ENCODE peak calls at places on chromosomes 11 and 22, in five cellular contexts. O, K, B, N and P are unnamed samples.

GRCh38 chr22:40345801-40346177 is 511 bp upstream of the ADSL start:
- DNase-seq in O (peak), N (no peak), K (peak), B (peak), P (no peak)

GRCh38 chr11:3120071-3120792 is 44.9 kb downstream of the OSBPL5 start:
- DNase-seq in N (no peak), B (peak), K (peak), O (peak), P (no peak)

GRCh38 chr22:28299760-28300159 is 379.9 kb downstream of the TTC28 start:
- DNase-seq in N (no peak), K (no peak), B (no peak), O (no peak), P (no peak)

GRCh38 chr22:47854226-47854625 is 1091.8 kb downstream of the TBC1D22A start:
- DNase-seq in N (no peak), O (no peak), B (no peak), K (no peak), P (no peak)

GRCh38 chr11:19650929-19651487 is 61.6 kb upstream of the NAV2 start:
- DNase-seq in N (no peak), K (no peak), B (no peak), O (no peak), P (no peak)

GRCh38 chr11:74123008-74123448 is 47.8 kb downstream of the C2CD3 start:
- DNase-seq in O (no peak), K (no peak), N (no peak), B (no peak), P (no peak)

GRCh38 chr11:65424200-65425104 is 1.9 kb downstream of the NEAT1 start:
- DNase-seq in K (no peak), O (no peak), N (no peak), B (peak), P (peak)

GRCh38 chr22:45069925-45070324 is 60.1 kb upstream of the PHF21B start:
- DNase-seq in O (no peak), K (no peak), B (no peak), N (no peak), P (no peak)

GRCh38 chr11:116714902-116715301 is 57.9 kb downstream of the BUD13 start:
- DNase-seq in K (no peak), B (no peak), O (no peak), N (no peak), P (no peak)

GRCh38 chr22:45084400-45084920 is 74.7 kb upstream of the PHF21B start:
- DNase-seq in O (no peak), N (no peak), B (no peak), K (no peak), P (no peak)

GRCh38 chr11:31882951-31883392 is 71.8 kb upstream of the PAX6 start:
- DNase-seq in K (no peak), O (no peak), N (no peak), B (no peak), P (peak)

GRCh38 chr11:45219411-45219810 is 66.7 kb downstream of the SYT13 start:
- DNase-seq in N (no peak), B (no peak), K (peak), O (no peak), P (no peak)

GRCh38 chr22:30572840-30573593 is 1.4 kb downstream of the GAL3ST1 start:
- DNase-seq in K (no peak), O (no peak), B (peak), N (no peak), P (no peak)

GRCh38 chr22:29859976-29860766 is 22.1 kb upstream of the ASCC2 start:
- DNase-seq in B (no peak), N (no peak), K (no peak), O (no peak), P (no peak)

GRCh38 chr22:18071968-18072310 is 5.9 kb upstream of the PEX26 start:
- DNase-seq in N (no peak), B (no peak), K (no peak), O (no peak), P (no peak)

GRCh38 chr22:35099883-35100282 is 33.9 kb downstream of the ISX start:
- DNase-seq in B (no peak), K (no peak), N (no peak), O (no peak), P (no peak)

GRCh38 chr11:64622681-64623080 is 31.7 kb downstream of the SLC22A12 start:
- DNase-seq in K (no peak), N (no peak), O (no peak), B (no peak), P (no peak)

GRCh38 chr22:25167834-25168601 is 31.6 kb upstream of the CRYBB3 start:
- DNase-seq in O (no peak), B (no peak), K (peak), N (no peak), P (no peak)

GRCh38 chr11:92948116-92948515 is 21.3 kb upstream of the MTNR1B start:
- DNase-seq in N (no peak), O (no peak), K (no peak), B (peak), P (no peak)

GRCh38 chr11:80156062-80156461 is 715.2 kb upstream of the TENM4 start:
- DNase-seq in K (no peak), N (no peak), O (no peak), B (no peak), P (no peak)

GRCh38 chr11:118907051-118907748 is 18.5 kb downstream of the BCL9L start:
- DNase-seq in N (no peak), O (peak), K (peak), B (peak), P (peak)

GRCh38 chr11:93131709-93132108 is 66.1 kb downstream of the SLC36A4 start:
- DNase-seq in B (no peak), K (no peak), O (no peak), N (no peak), P (no peak)

GRCh38 chr11:898160-898517 is 12.5 kb downstream of the CHID1 start:
- DNase-seq in N (no peak), O (peak), K (no peak), B (no peak), P (no peak)

GRCh38 chr11:62061356-62062222 is 62.2 kb upstream of the INCENP start:
- DNase-seq in O (no peak), B (no peak), N (no peak), K (no peak), P (no peak)

GRCh38 chr22:43227231-43227630 is 40.3 kb upstream of the TTLL12 start:
- DNase-seq in O (no peak), N (no peak), K (no peak), B (no peak), P (no peak)

GRCh38 chr11:41431784-41432183 is 27.7 kb downstream of the LRRC4C start:
- DNase-seq in K (no peak), O (peak), N (no peak), B (no peak), P (no peak)

GRCh38 chr11:17812286-17813187 is 78.0 kb downstream of the KCNC1 start:
- DNase-seq in B (peak), K (no peak), O (no peak), N (no peak), P (no peak)

GRCh38 chr22:44862981-44863860 is 110.8 kb downstream of the ARHGAP8 start:
- DNase-seq in K (peak), O (peak), N (no peak), B (no peak), P (no peak)

GRCh38 chr11:76793391-76793811 is 10.2 kb downstream of the TSKU start:
- DNase-seq in N (no peak), O (no peak), B (no peak), K (no peak), P (no peak)

GRCh38 chr11:66466225-66467033 is at the start of gene PELI3:
- DNase-seq in K (peak), N (no peak), B (peak), O (peak), P (peak)

GRCh38 chr11:66467756-66468155 is 1.1 kb downstream of the PELI3 start:
- DNase-seq in O (no peak), B (peak), K (no peak), N (no peak), P (no peak)

GRCh38 chr11:66465371-66466224 is 1.1 kb upstream of the PELI3 start:
- DNase-seq in N (no peak), B (no peak), K (no peak), O (no peak), P (no peak)

GRCh38 chr11:66468691-66469090 is 2.0 kb downstream of the PELI3 start:
- DNase-seq in K (no peak), O (no peak), N (no peak), B (no peak), P (no peak)

GRCh38 chr11:66467034-66467659 is 442 bp downstream of the PELI3 start:
- DNase-seq in N (no peak), B (peak), O (peak), K (peak), P (no peak)
- TF ChIP-seq CTCF in N (peak), B (peak), O (no peak), K (peak), P (peak)

GRCh38 chr22:31730344-31730711 is 19.6 kb downstream of the PRR14L start:
- DNase-seq in N (no peak), B (no peak), K (no peak), O (no peak), P (no peak)
- TF ChIP-seq CTCF in N (no peak), B (no peak), K (no peak), O (no peak), P (no peak)

GRCh38 chr11:72544589-72544988 is 110.3 kb upstream of the CLPB start:
- DNase-seq in B (no peak), O (no peak), N (no peak), K (no peak), P (no peak)

GRCh38 chr11:72541224-72541974 is 107.1 kb upstream of the CLPB start:
- DNase-seq in O (no peak), N (no peak), K (no peak), B (no peak), P (no peak)

GRCh38 chr11:72548481-72548880 is 114.2 kb upstream of the CLPB start:
- DNase-seq in N (no peak), B (no peak), K (no peak), O (no peak), P (no peak)

DNA sequence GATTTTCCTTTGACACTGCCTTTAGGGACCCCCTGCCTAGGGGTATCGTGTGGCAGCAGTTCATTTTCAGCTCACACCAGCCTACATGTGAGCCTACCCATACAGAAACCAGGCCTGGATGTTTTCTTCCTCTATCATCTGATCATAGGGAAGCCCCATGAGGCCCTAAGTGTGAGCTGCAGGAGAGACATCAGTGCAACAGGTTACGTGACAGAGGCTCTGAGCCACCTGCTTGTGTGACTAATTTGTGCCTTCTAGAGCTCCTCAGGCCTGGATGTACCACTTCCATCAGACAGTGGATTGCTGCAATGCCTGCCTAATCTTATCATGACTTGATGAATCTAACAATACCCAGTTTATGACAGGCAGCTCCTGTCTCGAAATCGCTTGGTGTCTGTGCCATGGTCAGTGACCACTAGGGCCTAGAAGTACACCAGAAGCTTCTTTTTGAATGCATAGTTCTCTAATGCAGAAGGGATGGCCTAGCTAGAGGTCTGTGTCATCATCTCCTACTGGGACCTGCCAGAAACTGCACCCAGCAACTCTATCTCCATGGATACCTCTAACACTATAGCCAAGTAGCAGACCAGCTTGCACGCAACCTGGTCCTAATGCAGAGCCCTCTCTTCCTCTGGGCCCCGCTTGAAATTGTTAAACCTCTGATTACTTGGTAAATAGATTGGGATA is 109.7 kb upstream of the CLPB start:
- DNase-seq in N (no peak), O (no peak), K (no peak), B (no peak), P (no peak)
- TF ChIP-seq CTCF in N (no peak), O (no peak), K (no peak), B (no peak), P (no peak)

GRCh38 chr11:107123022-107123421 is 104.7 kb upstream of the GUCY1A2 start:
- DNase-seq in O (no peak), N (no peak), K (no peak), B (no peak), P (no peak)
- TF ChIP-seq CTCF in O (no peak), N (no peak), K (no peak), B (no peak), P (no peak)

DNA sequence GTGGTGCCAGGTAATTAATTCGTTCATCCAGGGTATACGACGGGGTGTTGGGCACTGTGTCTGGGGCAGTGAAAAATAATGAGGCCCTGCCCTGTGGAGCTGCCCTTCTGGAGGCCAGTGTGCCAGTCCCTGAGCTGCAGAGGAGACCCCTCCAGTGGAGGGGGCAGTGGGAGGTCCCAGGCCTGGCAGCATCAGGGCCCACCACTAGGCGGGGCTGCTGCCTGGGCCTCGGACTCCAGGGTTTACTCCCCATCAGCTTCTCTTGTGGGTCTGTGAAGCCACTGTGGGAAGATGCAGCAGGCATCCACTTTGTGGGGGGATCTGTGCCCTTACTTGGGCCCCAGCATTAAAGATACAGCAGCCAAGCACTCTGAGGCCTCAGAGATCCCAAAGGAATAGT is 17.4 kb upstream of the TMPRSS6 start:
- DNase-seq in B (no peak), K (no peak), N (no peak), O (peak), P (no peak)
- TF ChIP-seq CTCF in B (no peak), K (no peak), N (no peak), O (peak), P (peak)

GRCh38 chr11:131666617-131667016 is 296.2 kb downstream of the NTM start:
- DNase-seq in O (no peak), N (no peak), B (no peak), K (no peak), P (no peak)

GRCh38 chr11:131670876-131671275 is 300.5 kb downstream of the NTM start:
- DNase-seq in O (no peak), K (no peak), B (no peak), N (no peak), P (no peak)

GRCh38 chr11:131671320-131671719 is 300.9 kb downstream of the NTM start:
- DNase-seq in K (no peak), N (no peak), O (no peak), B (no peak), P (no peak)

GRCh38 chr11:131667566-131667965 is 297.2 kb downstream of the NTM start:
- DNase-seq in O (no peak), B (no peak), K (no peak), N (no peak), P (no peak)

DNA sequence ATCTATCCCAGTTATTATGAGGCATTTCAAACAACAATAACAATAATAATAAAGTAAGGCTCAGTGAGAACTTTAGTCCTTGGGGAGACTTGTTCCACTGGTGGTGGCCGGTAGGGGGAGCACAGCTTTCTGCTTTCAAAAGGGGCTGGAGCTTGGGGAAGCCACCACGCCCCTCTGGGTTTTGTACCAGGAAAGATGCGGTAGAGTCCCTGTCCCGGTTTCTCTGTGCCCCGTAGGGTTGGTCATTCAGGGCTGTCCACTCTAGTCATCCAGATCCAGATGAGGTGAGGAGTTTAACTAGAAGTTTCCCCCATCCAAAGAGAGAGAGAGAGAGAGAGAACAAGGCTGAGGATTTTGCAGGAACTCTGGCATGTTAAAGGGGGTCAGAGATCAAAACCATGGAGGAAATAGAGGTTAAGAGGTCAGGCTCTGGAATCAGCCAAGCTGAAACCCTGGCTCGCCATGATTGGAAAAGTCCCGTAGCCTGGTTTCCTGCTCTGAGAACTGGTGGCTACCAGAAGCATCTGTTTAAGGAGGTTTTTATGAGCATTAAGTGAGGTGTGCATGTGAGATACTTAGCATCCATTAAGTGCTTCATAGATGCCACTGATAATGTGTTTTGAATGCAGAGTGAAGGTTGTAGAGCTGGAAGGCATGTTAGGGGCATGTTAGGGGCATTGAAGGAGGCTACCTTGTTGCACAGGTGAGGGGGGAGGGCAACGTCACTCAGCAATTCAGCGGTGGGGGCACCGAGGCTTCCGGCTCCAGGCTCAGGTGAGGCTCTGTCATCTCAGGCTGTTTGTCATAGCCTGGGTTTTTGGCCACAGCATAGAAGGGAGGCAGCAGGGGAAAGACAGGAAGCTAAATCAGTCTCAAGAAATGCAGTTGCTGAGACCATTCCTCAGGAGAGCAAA is 298.7 kb downstream of the NTM start:
- DNase-seq in O (peak), B (peak), K (no peak), N (no peak), P (no peak)
- TF ChIP-seq CTCF in O (peak), B (peak), K (peak), N (peak), P (peak)